ENCODE peak calls at places on chromosomes 16 and 17, in seven cellular contexts. G is left ventricle myocardium inferior, Q is HL-60, N is stomach, B is A549, J is uterus, R is Peyer's patch. L is an unnamed sample.
A peak's percentile ranks its signal among the peaks of the same experiment; 100 is the strongest.

GRCh38 chr17:34654276-34654675 is 74.9 kb downstream of the TMEM132E start:
- DNase-seq in G (no peak), Q (no peak), N (no peak), B (no peak), J (no peak), R (peak; percentile 15), L (no peak)

GRCh38 chr16:52925143-52925542 is 127.6 kb downstream of the CHD9NB start:
- DNase-seq in G (no peak), Q (no peak), N (no peak), B (no peak), J (no peak), R (no peak), L (no peak)

GRCh38 chr16:27690604-27691003 is 140.7 kb downstream of the KATNIP start:
- DNase-seq in G (no peak), Q (peak; percentile 49), N (no peak), B (no peak), J (no peak), R (peak; percentile 71), L (peak; percentile 63)

GRCh38 chr17:68446626-68447041 is 10.7 kb downstream of the WIPI1 start:
- DNase-seq in G (no peak), Q (no peak), N (no peak), B (no peak), J (no peak), R (no peak), L (no peak)

GRCh38 chr16:84361546-84361945 is 6.8 kb upstream of the ATP2C2 start:
- DNase-seq in G (no peak), Q (no peak), N (no peak), B (no peak), J (no peak), R (no peak), L (no peak)

GRCh38 chr16:84607694-84608093 is 10.2 kb downstream of the COTL1 start:
- DNase-seq in G (no peak), Q (peak; percentile 85), N (no peak), B (no peak), J (no peak), R (no peak), L (no peak)

GRCh38 chr16:51994597-51994996 is 552.3 kb downstream of the TOX3 start:
- DNase-seq in G (no peak), Q (no peak), N (peak; percentile 92), B (no peak), J (no peak), R (peak; percentile 71), L (no peak)

GRCh38 chr16:11619327-11619851 is 32.7 kb upstream of the LITAF start:
- DNase-seq in G (no peak), Q (peak; percentile 75), N (no peak), B (no peak), J (no peak), R (no peak), L (no peak)

GRCh38 chr17:36935681-36936454 is 1.4 kb upstream of the LHX1 start:
- DNase-seq in G (no peak), Q (no peak), N (no peak), B (peak; percentile 80), J (no peak), R (peak; percentile 59), L (peak; percentile 86)

GRCh38 chr17:80068301-80069160 is 32.1 kb downstream of the CCDC40 start:
- DNase-seq in G (no peak), Q (no peak), N (peak; percentile 54), B (no peak), J (peak; percentile 79), R (no peak), L (no peak)

GRCh38 chr17:50640701-50641338 is 6.1 kb downstream of the ABCC3 start:
- DNase-seq in G (no peak), Q (peak; percentile 49), N (no peak), B (no peak), J (no peak), R (peak; percentile 61), L (no peak)

GRCh38 chr17:56159764-56160394 is 6.6 kb downstream of the ANKFN1 start:
- DNase-seq in G (no peak), Q (no peak), N (no peak), B (no peak), J (no peak), R (no peak), L (peak; percentile 13)

GRCh38 chr17:38994026-38994425 is 26.8 kb upstream of the FBXO47 start:
- DNase-seq in G (no peak), Q (no peak), N (no peak), B (no peak), J (no peak), R (no peak), L (no peak)

GRCh38 chr17:65942592-65942991 is 249.3 kb downstream of the CEP112 start:
- DNase-seq in G (no peak), Q (no peak), N (no peak), B (no peak), J (no peak), R (no peak), L (no peak)

GRCh38 chr16:13643412-13643811 is 276.5 kb upstream of the ERCC4 start:
- DNase-seq in G (no peak), Q (no peak), N (no peak), B (no peak), J (no peak), R (no peak), L (no peak)

GRCh38 chr17:73297934-73298861 is 13.6 kb downstream of the CDC42EP4 start:
- DNase-seq in G (no peak), Q (no peak), N (no peak), B (no peak), J (no peak), R (no peak), L (no peak)

GRCh38 chr17:78111012-78111726 is 17.4 kb downstream of the TMC6 start:
- DNase-seq in G (peak; percentile 12), Q (no peak), N (no peak), B (no peak), J (no peak), R (no peak), L (peak; percentile 42)

DNA sequence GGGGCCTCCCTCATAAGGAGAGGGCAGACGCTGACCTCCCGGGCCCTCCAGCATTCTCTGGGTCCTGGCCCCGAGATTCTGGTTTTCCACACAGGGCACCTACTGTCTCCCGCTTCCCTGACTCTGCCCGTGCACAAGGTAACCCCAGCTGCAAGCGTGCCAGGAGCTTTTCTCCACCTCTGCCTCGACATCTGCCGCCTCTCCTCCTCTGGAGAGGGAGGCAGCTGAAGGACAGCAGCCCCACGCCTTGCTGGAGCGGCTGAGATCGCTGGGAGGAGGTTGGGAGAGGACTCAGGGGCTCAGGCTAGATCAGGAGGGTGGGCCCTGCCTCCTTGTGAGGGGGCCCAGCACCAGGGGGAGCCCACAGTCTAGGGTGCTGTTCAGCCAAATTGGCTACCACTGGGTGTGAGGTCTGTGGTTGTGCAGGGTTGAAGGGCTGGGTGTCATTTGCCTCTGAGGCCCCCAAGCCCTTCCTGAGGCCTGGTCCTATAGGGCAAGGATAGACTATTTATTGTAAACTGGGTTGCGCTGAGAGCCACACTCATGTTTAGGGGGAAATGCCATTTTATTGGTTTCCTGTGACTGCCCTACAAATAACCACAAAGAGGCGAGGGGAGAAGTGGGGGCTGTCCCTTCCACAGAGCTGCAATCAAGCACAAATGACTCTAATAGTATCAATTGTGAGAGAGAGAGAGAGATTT is 3.4 kb upstream of the ZCCHC14 start:
- DNase-seq in G (no peak), Q (no peak), N (no peak), B (no peak), J (no peak), R (peak; percentile 50), L (no peak)
- H3K4me3 ChIP-seq in G (no peak overlapping the region), Q (no peak overlapping the region), N (no peak overlapping the region), B (no peak overlapping the region), J (no peak overlapping the region), R (no peak overlapping the region), L (no peak overlapping the region)

GRCh38 chr16:90081606-90081970 is 4.5 kb upstream of the PRDM7 start:
- DNase-seq in G (no peak), Q (no peak), N (no peak), B (no peak), J (no peak), R (no peak), L (no peak)
- H3K4me3 ChIP-seq in G (no peak overlapping the region), Q (no peak overlapping the region), N (no peak overlapping the region), B (no peak overlapping the region), J (no peak overlapping the region), R (no peak overlapping the region), L (no peak overlapping the region)

DNA sequence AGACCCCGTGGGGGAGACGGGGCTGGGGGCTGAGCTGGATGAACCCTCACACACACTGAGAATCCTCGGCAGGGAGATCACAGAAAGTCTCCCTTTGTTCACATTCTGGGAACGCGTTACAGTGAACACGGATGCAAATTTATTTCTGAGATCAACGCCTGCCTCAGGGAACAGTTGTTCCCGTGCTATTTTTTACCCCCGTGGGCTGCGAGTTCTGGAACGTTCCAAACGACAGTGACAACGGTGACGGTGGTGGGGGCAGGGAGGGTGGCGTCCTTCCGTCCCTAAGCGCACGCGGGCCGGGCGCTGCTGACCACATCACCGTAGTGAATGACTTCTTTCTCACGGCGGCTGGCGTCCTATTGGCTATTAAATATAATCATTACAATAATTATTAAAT is 45.1 kb upstream of the SSTR5 start:
- DNase-seq in G (no peak), Q (no peak), N (no peak), B (no peak), J (no peak), R (no peak), L (no peak)
- H3K4me3 ChIP-seq in G (no peak overlapping the region), Q (no peak overlapping the region), N (no peak overlapping the region), B (no peak overlapping the region), J (no peak overlapping the region), R (no peak overlapping the region), L (no peak overlapping the region)

DNA sequence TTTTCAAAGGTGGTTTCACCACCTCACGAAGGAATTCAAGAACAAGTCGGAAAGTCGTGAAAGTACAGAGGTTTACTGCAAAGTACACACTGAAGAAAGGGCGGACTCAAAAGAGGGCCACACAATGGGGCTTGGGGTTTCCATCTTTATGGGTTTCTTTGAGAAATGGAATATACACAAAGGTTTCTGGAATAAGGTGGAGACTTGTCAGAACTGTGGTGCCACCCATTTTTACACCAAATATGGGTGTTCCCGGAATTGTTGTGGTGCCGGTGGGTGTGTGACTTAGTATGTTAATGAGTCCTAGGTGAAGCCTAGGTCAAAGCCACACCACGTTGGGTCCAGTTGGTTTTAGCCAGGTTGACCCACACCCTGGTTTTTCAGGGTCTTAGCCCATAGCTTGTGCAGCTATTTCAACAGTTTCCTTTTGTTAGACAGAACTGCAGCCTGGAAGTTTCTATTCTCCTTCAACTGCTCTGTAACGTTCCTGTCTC is 567 bp upstream of the GCSH start:
- DNase-seq in G (no peak), Q (no peak), N (no peak), B (no peak), J (no peak), R (no peak), L (no peak)
- H3K4me3 ChIP-seq in G (peak overlapping the region; percentile 97), Q (no peak overlapping the region), N (peak overlapping the region; percentile 62), B (peak overlapping the region; percentile 24), J (peak overlapping the region; percentile 11), R (peak overlapping the region; percentile 88), L (no peak overlapping the region)

L was measured in H7.